ENCODE peak calls at places on chromosomes 16 and 17, in four cellular contexts. One of them, this sample, is unnamed. For H3K27me3, the result is how much of the 10 kb centered on the place peaks cover.

GRCh38 chr17:41394254-41395016 is 3.0 kb downstream of the KRT31 start:
- DNase-seq in HL-60: no peak
- DNase-seq in CD8-positive, alpha-beta T cell: no peak
- DNase-seq in hepatocyte: no peak
- DNase-seq in this sample: no peak

GRCh38 chr17:77332034-77332971 is 191.5 kb downstream of the SEC14L1 start:
- DNase-seq in HL-60: no peak
- DNase-seq in hepatocyte: no peak
- DNase-seq in CD8-positive, alpha-beta T cell: peak
- DNase-seq in this sample: no peak

GRCh38 chr16:8572919-8573724 is 17.2 kb downstream of the TMEM114 start:
- DNase-seq in HL-60: peak
- DNase-seq in hepatocyte: peak
- DNase-seq in CD8-positive, alpha-beta T cell: no peak
- DNase-seq in this sample: no peak

GRCh38 chr16:69448470-69449193 is 24.2 kb downstream of the CYB5B start:
- DNase-seq in CD8-positive, alpha-beta T cell: no peak
- DNase-seq in hepatocyte: no peak
- DNase-seq in HL-60: no peak
- DNase-seq in this sample: no peak

GRCh38 chr17:28154242-28154641 is 111.8 kb downstream of the NLK start:
- DNase-seq in CD8-positive, alpha-beta T cell: no peak
- DNase-seq in hepatocyte: no peak
- DNase-seq in HL-60: no peak
- DNase-seq in this sample: no peak

GRCh38 chr17:39923836-39924690 is 3.3 kb downstream of the ORMDL3 start:
- DNase-seq in hepatocyte: peak
- DNase-seq in CD8-positive, alpha-beta T cell: no peak
- DNase-seq in HL-60: no peak
- DNase-seq in this sample: no peak

GRCh38 chr17:4998027-4998665 is 396 bp downstream of the KIF1C start:
- DNase-seq in hepatocyte: no peak
- DNase-seq in HL-60: no peak
- DNase-seq in CD8-positive, alpha-beta T cell: no peak
- DNase-seq in this sample: no peak

GRCh38 chr16:67158637-67159600 is 790 bp downstream of the TRADD start:
- DNase-seq in hepatocyte: peak
- DNase-seq in HL-60: no peak
- DNase-seq in CD8-positive, alpha-beta T cell: peak
- DNase-seq in this sample: no peak

GRCh38 chr17:76370261-76370993 is 14.0 kb upstream of the SPHK1 start:
- DNase-seq in HL-60: no peak
- DNase-seq in CD8-positive, alpha-beta T cell: no peak
- DNase-seq in hepatocyte: no peak
- DNase-seq in this sample: peak

GRCh38 chr17:28471127-28471453 is 2.4 kb upstream of the SLC13A2 start:
- DNase-seq in HL-60: no peak
- DNase-seq in CD8-positive, alpha-beta T cell: no peak
- DNase-seq in hepatocyte: no peak
- DNase-seq in this sample: no peak

GRCh38 chr17:10556301-10557005 is 7.0 kb upstream of the MYH2 start:
- DNase-seq in HL-60: no peak
- DNase-seq in CD8-positive, alpha-beta T cell: no peak
- DNase-seq in hepatocyte: no peak
- DNase-seq in this sample: no peak

GRCh38 chr17:42325026-42325425 is 36.7 kb downstream of the STAT5A start:
- DNase-seq in hepatocyte: peak
- DNase-seq in HL-60: no peak
- DNase-seq in CD8-positive, alpha-beta T cell: no peak
- DNase-seq in this sample: peak

GRCh38 chr17:67260051-67260987 is 15.3 kb upstream of the HELZ start:
- DNase-seq in CD8-positive, alpha-beta T cell: no peak
- DNase-seq in HL-60: peak
- DNase-seq in hepatocyte: peak
- DNase-seq in this sample: no peak

GRCh38 chr16:29943846-29944669 is 17.8 kb upstream of the TMEM219 start:
- DNase-seq in HL-60: no peak
- DNase-seq in hepatocyte: peak
- DNase-seq in CD8-positive, alpha-beta T cell: no peak
- DNase-seq in this sample: peak

GRCh38 chr16:84096447-84097005 is 20.2 kb downstream of the MBTPS1 start:
- DNase-seq in CD8-positive, alpha-beta T cell: no peak
- DNase-seq in HL-60: no peak
- DNase-seq in hepatocyte: peak
- DNase-seq in this sample: no peak

GRCh38 chr17:27622914-27623313 is 8.1 kb upstream of the LGALS9 start:
- DNase-seq in HL-60: no peak
- DNase-seq in hepatocyte: no peak
- DNase-seq in CD8-positive, alpha-beta T cell: no peak
- DNase-seq in this sample: no peak

GRCh38 chr17:7060165-7060890 is 16.4 kb upstream of the SLC16A11 start:
- DNase-seq in CD8-positive, alpha-beta T cell: no peak
- DNase-seq in HL-60: no peak
- DNase-seq in hepatocyte: no peak
- DNase-seq in this sample: peak

GRCh38 chr16:11334831-11335404 is 10.3 kb upstream of the RMI2 start:
- DNase-seq in hepatocyte: no peak
- DNase-seq in HL-60: no peak
- DNase-seq in CD8-positive, alpha-beta T cell: no peak
- DNase-seq in this sample: no peak

GRCh38 chr16:52069866-52070265 is 477.1 kb downstream of the TOX3 start:
- DNase-seq in CD8-positive, alpha-beta T cell: no peak
- DNase-seq in hepatocyte: peak
- DNase-seq in HL-60: no peak
- DNase-seq in this sample: no peak

GRCh38 chr16:58046054-58046881 is 20.7 kb downstream of the MMP15 start:
- DNase-seq in HL-60: peak
- DNase-seq in CD8-positive, alpha-beta T cell: no peak
- DNase-seq in hepatocyte: no peak
- DNase-seq in this sample: no peak

GRCh38 chr16:11016993-11017392 is 72.6 kb downstream of the CLEC16A start:
- DNase-seq in CD8-positive, alpha-beta T cell: peak
- DNase-seq in hepatocyte: peak
- DNase-seq in HL-60: no peak
- DNase-seq in this sample: no peak

GRCh38 chr16:719815-720506 is 985 bp upstream of the ANTKMT start:
- DNase-seq in CD8-positive, alpha-beta T cell: no peak
- DNase-seq in HL-60: peak
- DNase-seq in hepatocyte: no peak
- DNase-seq in this sample: no peak

GRCh38 chr17:28747046-28747691 is 3.4 kb downstream of the TRAF4 start:
- DNase-seq in hepatocyte: peak
- DNase-seq in HL-60: no peak
- DNase-seq in CD8-positive, alpha-beta T cell: no peak
- DNase-seq in this sample: no peak

GRCh38 chr17:63154586-63155244 is 188.7 kb downstream of the TANC2 start:
- DNase-seq in CD8-positive, alpha-beta T cell: no peak
- DNase-seq in hepatocyte: no peak
- DNase-seq in HL-60: no peak
- DNase-seq in this sample: no peak

GRCh38 chr17:39739020-39739884 is 1.5 kb downstream of the GRB7 start:
- DNase-seq in HL-60: no peak
- DNase-seq in hepatocyte: peak
- DNase-seq in CD8-positive, alpha-beta T cell: no peak
- DNase-seq in this sample: no peak

GRCh38 chr16:68284847-68285246 is 20.5 kb downstream of the SLC7A6 start:
- DNase-seq in HL-60: peak
- DNase-seq in hepatocyte: no peak
- DNase-seq in CD8-positive, alpha-beta T cell: no peak
- DNase-seq in this sample: no peak

GRCh38 chr17:70158180-70158579 is 11.2 kb upstream of the KCNJ2 start:
- DNase-seq in CD8-positive, alpha-beta T cell: no peak
- DNase-seq in HL-60: no peak
- DNase-seq in hepatocyte: no peak
- DNase-seq in this sample: no peak

GRCh38 chr17:17696871-17697633 is 15.8 kb downstream of the RAI1 start:
- DNase-seq in hepatocyte: no peak
- DNase-seq in CD8-positive, alpha-beta T cell: no peak
- DNase-seq in HL-60: no peak
- DNase-seq in this sample: no peak

GRCh38 chr16:89004209-89004831 is 27.3 kb upstream of the CBFA2T3 start:
- DNase-seq in hepatocyte: peak
- DNase-seq in HL-60: peak
- DNase-seq in CD8-positive, alpha-beta T cell: no peak
- DNase-seq in this sample: no peak

GRCh38 chr17:66190738-66191606 is 961 bp downstream of the CEP112 start:
- DNase-seq in HL-60: no peak
- DNase-seq in hepatocyte: peak
- DNase-seq in CD8-positive, alpha-beta T cell: no peak
- DNase-seq in this sample: no peak

GRCh38 chr16:88651276-88651988 is 579 bp upstream of the CYBA start:
- DNase-seq in hepatocyte: peak
- DNase-seq in HL-60: no peak
- DNase-seq in CD8-positive, alpha-beta T cell: peak
- DNase-seq in this sample: peak

GRCh38 chr16:66926171-66926570 is 836 bp upstream of the RRAD start:
- DNase-seq in CD8-positive, alpha-beta T cell: no peak
- DNase-seq in HL-60: no peak
- DNase-seq in hepatocyte: no peak
- DNase-seq in this sample: no peak

GRCh38 chr16:89026121-89026612 is 49.2 kb upstream of the CBFA2T3 start:
- DNase-seq in HL-60: peak
- DNase-seq in CD8-positive, alpha-beta T cell: peak
- DNase-seq in hepatocyte: no peak
- DNase-seq in this sample: no peak

GRCh38 chr17:77560841-77561240 is 397.7 kb upstream of the TNRC6C start:
- DNase-seq in HL-60: no peak
- DNase-seq in hepatocyte: no peak
- DNase-seq in CD8-positive, alpha-beta T cell: no peak
- DNase-seq in this sample: no peak

GRCh38 chr17:63571632-63572310 is 21.5 kb downstream of the DCAF7 start:
- DNase-seq in CD8-positive, alpha-beta T cell: no peak
- DNase-seq in HL-60: peak
- DNase-seq in hepatocyte: no peak
- DNase-seq in this sample: peak

GRCh38 chr16:26521626-26522025 is 545.1 kb upstream of the C16orf82 start:
- DNase-seq in CD8-positive, alpha-beta T cell: no peak
- DNase-seq in hepatocyte: no peak
- DNase-seq in HL-60: no peak
- DNase-seq in this sample: no peak

DNA sequence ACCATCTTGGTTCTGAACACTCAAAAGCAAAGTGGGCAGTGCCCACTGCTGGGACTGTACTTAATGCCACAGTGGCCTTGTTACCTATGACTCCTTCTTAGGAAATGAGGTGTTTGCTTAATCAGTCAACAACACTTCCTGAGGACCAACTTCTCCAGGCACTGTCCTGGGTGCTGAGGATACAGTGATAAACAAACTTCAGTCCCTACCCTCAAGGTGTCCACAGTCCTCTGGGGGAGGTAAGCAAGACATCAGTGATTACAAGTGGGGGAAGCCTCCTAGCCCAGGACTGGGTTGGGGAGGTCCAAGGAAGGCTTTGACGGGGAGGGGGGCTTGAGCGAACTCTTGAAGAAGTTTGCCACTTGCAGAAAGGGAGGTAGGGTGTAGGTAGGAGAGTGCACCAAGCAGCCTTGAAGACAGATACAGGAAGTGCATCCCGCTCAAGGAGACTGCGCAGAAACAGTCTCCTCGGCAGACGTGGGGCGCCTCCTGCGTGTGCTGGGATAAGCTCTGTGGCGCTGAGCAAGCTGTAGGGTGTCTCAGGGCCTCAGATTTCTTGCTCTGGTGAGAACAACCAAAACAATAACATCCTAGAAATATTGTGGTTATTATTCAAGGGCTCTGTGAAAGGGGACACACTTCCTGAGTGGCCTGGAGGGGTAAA is 2.6 kb upstream of the ABCC3 start:
- DNase-seq in HL-60: no peak
- DNase-seq in CD8-positive, alpha-beta T cell: no peak
- DNase-seq in hepatocyte: no peak
- DNase-seq in this sample: no peak
- H3K27me3 ChIP-seq in HL-60: half or more
- H3K27me3 ChIP-seq in CD8-positive, alpha-beta T cell: under half
- H3K27me3 ChIP-seq in hepatocyte: under half
- H3K27me3 ChIP-seq in this sample: under half

DNA sequence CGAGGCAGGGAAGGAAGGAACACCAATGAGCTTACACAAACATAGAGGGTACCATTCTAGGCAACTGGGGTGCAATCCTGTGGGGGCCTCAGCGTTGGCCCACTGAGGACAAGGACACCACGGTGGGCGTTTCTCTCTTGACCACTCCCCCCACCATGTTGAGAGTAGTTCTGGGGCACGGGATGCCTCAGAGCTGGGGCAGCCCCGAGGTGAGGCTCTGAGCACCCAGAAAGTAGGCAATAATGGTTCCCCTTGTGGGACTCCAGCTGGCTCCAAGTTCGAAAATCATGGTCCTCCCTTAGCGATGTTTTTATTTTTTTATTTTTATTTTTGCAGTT is 5.1 kb downstream of the PRSS21 start:
- DNase-seq in HL-60: no peak
- DNase-seq in CD8-positive, alpha-beta T cell: no peak
- DNase-seq in hepatocyte: no peak
- DNase-seq in this sample: no peak
- H3K4me3 ChIP-seq in HL-60: no peak
- H3K4me3 ChIP-seq in CD8-positive, alpha-beta T cell: no peak
- H3K4me3 ChIP-seq in hepatocyte: no peak
- H3K4me3 ChIP-seq in this sample: no peak

GRCh38 chr17:57073626-57074025 is 11.4 kb upstream of the AKAP1 start:
- DNase-seq in CD8-positive, alpha-beta T cell: no peak
- DNase-seq in HL-60: no peak
- DNase-seq in hepatocyte: no peak
- DNase-seq in this sample: no peak
- TF ChIP-seq CTCF in CD8-positive, alpha-beta T cell: no peak
- TF ChIP-seq CTCF in HL-60: no peak
- TF ChIP-seq CTCF in hepatocyte: no peak
- TF ChIP-seq CTCF in this sample: no peak

DNA sequence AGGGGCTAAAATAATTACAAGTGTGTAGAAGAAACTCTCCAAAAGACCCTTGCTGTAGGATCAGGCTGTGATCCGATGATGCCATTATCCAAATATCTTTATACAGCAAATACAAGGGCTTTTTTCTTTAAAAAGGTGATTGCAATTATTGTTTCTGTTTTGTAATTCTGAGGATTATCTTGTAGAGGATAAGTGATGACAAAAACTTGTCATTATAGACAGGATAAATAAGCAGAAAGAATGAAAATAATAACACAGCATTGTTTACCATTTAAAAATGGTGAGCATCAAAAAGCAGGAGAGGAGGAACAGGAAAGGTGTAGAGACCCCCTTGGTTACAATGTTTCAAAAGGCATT is 42.5 kb downstream of the SNX11 start:
- DNase-seq in hepatocyte: no peak
- DNase-seq in HL-60: no peak
- DNase-seq in CD8-positive, alpha-beta T cell: no peak
- DNase-seq in this sample: no peak
- H3K27me3 ChIP-seq in hepatocyte: half or more
- H3K27me3 ChIP-seq in HL-60: under half
- H3K27me3 ChIP-seq in CD8-positive, alpha-beta T cell: under half
- H3K27me3 ChIP-seq in this sample: under half

GRCh38 chr16:75616541-75617010 is 6.5 kb downstream of the ADAT1 start:
- DNase-seq in HL-60: no peak
- DNase-seq in hepatocyte: no peak
- DNase-seq in CD8-positive, alpha-beta T cell: no peak
- DNase-seq in this sample: no peak
- H3K4me3 ChIP-seq in HL-60: no peak
- H3K4me3 ChIP-seq in hepatocyte: no peak
- H3K4me3 ChIP-seq in CD8-positive, alpha-beta T cell: no peak
- H3K4me3 ChIP-seq in this sample: no peak

GRCh38 chr17:13940858-13941665 is 128.2 kb upstream of the COX10 start:
- DNase-seq in CD8-positive, alpha-beta T cell: no peak
- DNase-seq in hepatocyte: no peak
- DNase-seq in HL-60: no peak
- DNase-seq in this sample: no peak
- TF ChIP-seq CTCF in CD8-positive, alpha-beta T cell: no peak
- TF ChIP-seq CTCF in hepatocyte: no peak
- TF ChIP-seq CTCF in HL-60: no peak
- TF ChIP-seq CTCF in this sample: no peak

This sample was measured in kidney epithelial cell.